ENCODE peak calls at places on chromosomes 7 and 10, in eight cellular contexts. W is D341Med, A is GM13977, M is SW480, P is HT1080, K is H54, D is LHCN-M2, Q is GM10248. V is an unnamed sample.

GRCh38 chr7:152462995-152463713 is 27.4 kb upstream of the KMT2C start:
- DNase-seq in W (no peak), A (no peak), M (peak; percentile 62), P (no peak), K (peak; percentile 40), D (peak; percentile 61), Q (peak; percentile 24), V (peak; percentile 22)

GRCh38 chr7:158271646-158272045 is 316.0 kb downstream of the PTPRN2 start:
- DNase-seq in W (no peak), A (no peak), M (no peak), P (no peak), K (no peak), D (no peak), Q (no peak), V (no peak)

GRCh38 chr7:18626086-18626485 is 130.5 kb downstream of the HDAC9 start:
- DNase-seq in W (no peak), A (no peak), M (no peak), P (no peak), K (no peak), D (no peak), Q (no peak), V (no peak)

GRCh38 chr7:119783799-119784198 is 489.2 kb upstream of the KCND2 start:
- DNase-seq in W (no peak), A (no peak), M (no peak), P (peak; percentile 32), K (no peak), D (peak; percentile 74), Q (no peak), V (no peak)

GRCh38 chr7:156014808-156015207 is 202.5 kb upstream of the SHH start:
- DNase-seq in W (no peak), A (no peak), M (no peak), P (no peak), K (no peak), D (no peak), Q (no peak), V (no peak)

GRCh38 chr7:89123871-89124270 is 328.3 kb upstream of the TEX47 start:
- DNase-seq in W (no peak), A (no peak), M (no peak), P (no peak), K (no peak), D (no peak), Q (no peak), V (no peak)

GRCh38 chr10:3761111-3761686 is 23.8 kb downstream of the KLF6 start:
- DNase-seq in W (no peak), A (peak; percentile 53), M (peak; percentile 9), P (peak; percentile 46), K (no peak), D (no peak), Q (peak; percentile 51), V (no peak)

GRCh38 chr10:131693766-131694165 is 207.0 kb upstream of the PPP2R2D start:
- DNase-seq in W (no peak), A (no peak), M (no peak), P (no peak), K (no peak), D (no peak), Q (no peak), V (no peak)

GRCh38 chr10:60511823-60512222 is 122.1 kb upstream of the ANK3 start:
- DNase-seq in W (no peak), A (no peak), M (no peak), P (no peak), K (no peak), D (no peak), Q (no peak), V (no peak)

GRCh38 chr10:19987931-19988330 is 171.7 kb downstream of the PLXDC2 start:
- DNase-seq in W (no peak), A (no peak), M (no peak), P (no peak), K (no peak), D (no peak), Q (no peak), V (no peak)

GRCh38 chr7:123571684-123572083 is 14.1 kb upstream of the NDUFA5 start:
- DNase-seq in W (no peak), A (no peak), M (no peak), P (peak; percentile 52), K (no peak), D (peak; percentile 44), Q (no peak), V (no peak)

GRCh38 chr7:130070900-130071622 is 727 bp downstream of the KLHDC10 start:
- DNase-seq in W (no peak), A (peak; percentile 16), M (peak; percentile 43), P (peak; percentile 8), K (no peak), D (no peak), Q (no peak), V (no peak)

GRCh38 chr10:128481152-128481551 is 354.9 kb upstream of the MKI67 start:
- DNase-seq in W (no peak), A (no peak), M (no peak), P (no peak), K (no peak), D (no peak), Q (no peak), V (no peak)

GRCh38 chr10:120508966-120509365 is 51.9 kb downstream of the PLPP4 start:
- DNase-seq in W (no peak), A (no peak), M (no peak), P (peak; percentile 31), K (no peak), D (no peak), Q (no peak), V (no peak)

GRCh38 chr7:115613836-115614235 is 416.7 kb downstream of the TFEC start:
- DNase-seq in W (no peak), A (no peak), M (no peak), P (no peak), K (no peak), D (no peak), Q (no peak), V (no peak)

GRCh38 chr10:100482181-100482833 is 19.5 kb downstream of the WNT8B start:
- DNase-seq in W (peak; percentile 71), A (peak; percentile 77), M (peak; percentile 77), P (peak; percentile 54), K (peak; percentile 65), D (peak; percentile 54), Q (peak; percentile 78), V (peak; percentile 15)

GRCh38 chr7:138979988-138980574 is 1.1 kb downstream of the KIAA1549 start:
- DNase-seq in W (no peak), A (no peak), M (no peak), P (no peak), K (no peak), D (peak; percentile 45), Q (no peak), V (no peak)

GRCh38 chr7:68030530-68030929 is 1033.9 kb downstream of the TYW1 start:
- DNase-seq in W (no peak), A (no peak), M (no peak), P (no peak), K (no peak), D (no peak), Q (no peak), V (no peak)

GRCh38 chr10:113704637-113705343 is 25.1 kb downstream of the CASP7 start:
- DNase-seq in W (peak; percentile 36), A (peak; percentile 25), M (peak; percentile 15), P (peak; percentile 38), K (peak; percentile 9), D (peak; percentile 28), Q (no peak), V (peak; percentile 48)

GRCh38 chr7:7769712-7770111 is 51.3 kb upstream of the RPA3 start:
- DNase-seq in W (no peak), A (no peak), M (no peak), P (no peak), K (no peak), D (no peak), Q (no peak), V (no peak)

GRCh38 chr10:77029684-77030407 is 607.8 kb downstream of the KCNMA1 start:
- DNase-seq in W (no peak), A (no peak), M (no peak), P (no peak), K (no peak), D (peak; percentile 15), Q (no peak), V (no peak)

GRCh38 chr10:64996886-64997285 is 1475.7 kb downstream of the REEP3 start:
- DNase-seq in W (no peak), A (no peak), M (no peak), P (no peak), K (no peak), D (no peak), Q (no peak), V (no peak)

GRCh38 chr7:120960714-120961113 is 10.1 kb downstream of the ING3 start:
- DNase-seq in W (no peak), A (no peak), M (no peak), P (no peak), K (no peak), D (no peak), Q (no peak), V (no peak)

GRCh38 chr7:90736316-90736715 is 140.2 kb downstream of the CDK14 start:
- DNase-seq in W (no peak), A (no peak), M (no peak), P (no peak), K (no peak), D (no peak), Q (no peak), V (no peak)

GRCh38 chr10:77578583-77579227 is 58.9 kb downstream of the KCNMA1 start:
- DNase-seq in W (no peak), A (no peak), M (no peak), P (peak; percentile 94), K (peak; percentile 69), D (peak; percentile 69), Q (no peak), V (no peak)

GRCh38 chr10:36634916-36635315 is 490.5 kb upstream of the ANKRD30A start:
- DNase-seq in W (no peak), A (no peak), M (no peak), P (peak; percentile 72), K (peak; percentile 17), D (peak; percentile 59), Q (no peak), V (peak; percentile 81)

GRCh38 chr10:61330669-61331068 is 122.5 kb downstream of the TMEM26 start:
- DNase-seq in W (no peak), A (no peak), M (no peak), P (no peak), K (no peak), D (no peak), Q (no peak), V (no peak)

GRCh38 chr10:73653701-73654100 is 2.1 kb downstream of the SYNPO2L start:
- DNase-seq in W (no peak), A (no peak), M (peak; percentile 27), P (peak; percentile 43), K (peak; percentile 51), D (peak; percentile 49), Q (peak; percentile 55), V (no peak)